ENCODE peak calls at places on chromosome 9, in six cellular contexts. E, M, B, X, Z and Y are unnamed samples.
A peak's percentile ranks its signal among the peaks of the same experiment; 100 is the strongest.

GRCh38 chr9:86508208-86508903 is 154.1 kb upstream of the TUT7 start:
- DNase-seq in E (no peak), M (no peak), B (no peak), X (no peak), Z (no peak), Y (no peak)

GRCh38 chr9:13139641-13140171 is 139.8 kb downstream of the MPDZ start:
- DNase-seq in E (peak; percentile 60), M (no peak), B (peak; percentile 22), X (peak; percentile 92), Z (peak; percentile 91), Y (no peak)

GRCh38 chr9:68560131-68560844 is 19.6 kb upstream of the TMEM252 start:
- DNase-seq in E (no peak), M (peak; percentile 83), B (peak; percentile 46), X (peak; percentile 52), Z (peak; percentile 6), Y (peak; percentile 69)

GRCh38 chr9:134287591-134288518 is 38.4 kb upstream of the RXRA start:
- DNase-seq in E (no peak), M (no peak), B (no peak), X (no peak), Z (no peak), Y (no peak)

GRCh38 chr9:101566904-101567724 is 27.7 kb downstream of the PPP3R2 start:
- DNase-seq in E (no peak), M (peak; percentile 31), B (no peak), X (peak; percentile 71), Z (peak; percentile 26), Y (peak; percentile 26)

GRCh38 chr9:116870566-116870965 is 183.5 kb downstream of the TRIM32 start:
- DNase-seq in E (no peak), M (peak; percentile 18), B (no peak), X (no peak), Z (no peak), Y (no peak)

GRCh38 chr9:85969727-85970126 is 28.8 kb downstream of the NAA35 start:
- DNase-seq in E (no peak), M (no peak), B (no peak), X (no peak), Z (no peak), Y (no peak)

GRCh38 chr9:127184641-127185040 is 62.2 kb upstream of the ANGPTL2 start:
- DNase-seq in E (no peak), M (no peak), B (no peak), X (no peak), Z (no peak), Y (no peak)

GRCh38 chr9:6216951-6217350 is 1.3 kb downstream of the IL33 start:
- DNase-seq in E (no peak), M (no peak), B (no peak), X (no peak), Z (no peak), Y (no peak)

GRCh38 chr9:112296929-112297328 is 36.5 kb downstream of the PTBP3 start:
- DNase-seq in E (no peak), M (no peak), B (no peak), X (no peak), Z (no peak), Y (no peak)

GRCh38 chr9:105079457-105079856 is 151.5 kb upstream of the ABCA1 start:
- DNase-seq in E (no peak), M (no peak), B (no peak), X (no peak), Z (no peak), Y (no peak)

GRCh38 chr9:22863736-22864135 is 417.1 kb downstream of the DMRTA1 start:
- DNase-seq in E (no peak), M (no peak), B (no peak), X (no peak), Z (no peak), Y (no peak)

GRCh38 chr9:115118471-115119156 is 657 bp upstream of the TNC start:
- DNase-seq in E (peak; percentile 92), M (peak; percentile 65), B (peak; percentile 79), X (peak; percentile 86), Z (peak; percentile 94), Y (no peak)

GRCh38 chr9:113614843-113615648 is 151.5 kb downstream of the RGS3 start:
- DNase-seq in E (no peak), M (no peak), B (no peak), X (peak; percentile 56), Z (peak; percentile 89), Y (no peak)

GRCh38 chr9:79768199-79768598 is 196.4 kb downstream of the TLE4 start:
- DNase-seq in E (no peak), M (no peak), B (no peak), X (no peak), Z (no peak), Y (no peak)

GRCh38 chr9:105858284-105858683 is 163.9 kb downstream of the TMEM38B start:
- DNase-seq in E (no peak), M (no peak), B (no peak), X (no peak), Z (no peak), Y (no peak)

GRCh38 chr9:84773023-84773422 is 103.5 kb downstream of the NTRK2 start:
- DNase-seq in E (no peak), M (no peak), B (no peak), X (peak; percentile 40), Z (peak; percentile 84), Y (no peak)

GRCh38 chr9:74735761-74736160 is 152.0 kb downstream of the TRPM6 start:
- DNase-seq in E (no peak), M (no peak), B (no peak), X (no peak), Z (no peak), Y (no peak)

GRCh38 chr9:104915049-104915448 is 12.9 kb downstream of the ABCA1 start:
- DNase-seq in E (no peak), M (no peak), B (no peak), X (no peak), Z (no peak), Y (no peak)

GRCh38 chr9:95091574-95091970 is 225.9 kb downstream of the FANCC start:
- DNase-seq in E (no peak), M (no peak), B (no peak), X (peak; percentile 84), Z (peak; percentile 87), Y (no peak)

GRCh38 chr9:76294301-76294700 is 99.9 kb downstream of the RFK start:
- DNase-seq in E (no peak), M (no peak), B (no peak), X (no peak), Z (no peak), Y (no peak)

GRCh38 chr9:122988919-122989614 is 44.4 kb upstream of the GPR21 start:
- DNase-seq in E (no peak), M (no peak), B (no peak), X (no peak), Z (no peak), Y (no peak)

GRCh38 chr9:70679845-70680244 is 265.4 kb upstream of the KLF9 start:
- DNase-seq in E (no peak), M (no peak), B (no peak), X (no peak), Z (no peak), Y (no peak)

GRCh38 chr9:75855509-75855908 is 35.0 kb upstream of the PCSK5 start:
- DNase-seq in E (no peak), M (no peak), B (peak; percentile 15), X (peak; percentile 14), Z (no peak), Y (peak; percentile 23)